ENCODE peak calls at places on chromosomes 1 and 21, in ten cellular contexts. N is CD8-positive, alpha-beta memory T cell; A is mucosa of descending colon; C is adipocyte; K is fibroblast of lung; S is upper lobe of right lung; W is small intestine; Q is left lung; V is Karpas-422; I is heart left ventricle. R is an unnamed sample.

GRCh38 chr21:44789880-44790279 is 11.7 kb downstream of the UBE2G2 start:
- DNase-seq in N (no peak), A (no peak), C (peak; percentile 17), K (no peak), S (no peak), W (no peak), Q (no peak), V (peak; percentile 59), I (no peak), R (no peak)

GRCh38 chr1:26998319-26999300 is 5.1 kb downstream of the TRNP1 start:
- DNase-seq in N (no peak), A (no peak), C (peak; percentile 53), K (peak; percentile 55), S (no peak), W (no peak), Q (no peak), V (no peak), I (no peak), R (no peak)

GRCh38 chr1:232221790-232222499 is 408.0 kb downstream of the SIPA1L2 start:
- DNase-seq in N (no peak), A (no peak), C (peak; percentile 19), K (no peak), S (no peak), W (no peak), Q (no peak), V (no peak), I (no peak), R (no peak)

GRCh38 chr1:84620720-84621313 is 46.6 kb upstream of the CTBS start:
- DNase-seq in N (peak; percentile 70), A (peak; percentile 89), C (peak; percentile 75), K (peak; percentile 72), S (peak; percentile 89), W (peak; percentile 77), Q (peak; percentile 96), V (peak; percentile 91), I (peak; percentile 75), R (peak; percentile 80)

GRCh38 chr1:62438163-62438562 is 1.3 kb downstream of the USP1 start:
- DNase-seq in N (no peak), A (no peak), C (peak; percentile 50), K (peak; percentile 17), S (no peak), W (peak; percentile 27), Q (no peak), V (peak; percentile 59), I (no peak), R (no peak)

GRCh38 chr1:39898648-39899603 is 2.8 kb downstream of the MYCL start:
- DNase-seq in N (no peak), A (no peak), C (peak; percentile 24), K (peak; percentile 66), S (no peak), W (peak; percentile 80), Q (no peak), V (peak; percentile 82), I (no peak), R (peak; percentile 94)

GRCh38 chr1:35925741-35926140 is 5.2 kb upstream of the AGO3 start:
- DNase-seq in N (no peak), A (no peak), C (peak; percentile 64), K (peak; percentile 72), S (no peak), W (no peak), Q (no peak), V (no peak), I (peak; percentile 55), R (no peak)

GRCh38 chr1:191155178-191155577 is 677.5 kb upstream of the BRINP3 start:
- DNase-seq in N (no peak), A (no peak), C (no peak), K (no peak), S (no peak), W (no peak), Q (no peak), V (no peak), I (no peak), R (no peak)

GRCh38 chr1:61395156-61395555 is 312.8 kb downstream of the NFIA start:
- DNase-seq in N (no peak), A (no peak), C (peak; percentile 39), K (peak; percentile 44), S (no peak), W (no peak), Q (no peak), V (no peak), I (no peak), R (no peak)

GRCh38 chr1:2788506-2789163 is 12.9 kb downstream of the TTC34 start:
- DNase-seq in N (no peak), A (no peak), C (no peak), K (no peak), S (peak; percentile 44), W (no peak), Q (peak; percentile 51), V (no peak), I (no peak), R (no peak)

GRCh38 chr1:95323117-95323516 is 89.1 kb downstream of the RWDD3 start:
- DNase-seq in N (no peak), A (no peak), C (no peak), K (peak; percentile 11), S (no peak), W (no peak), Q (no peak), V (no peak), I (no peak), R (no peak)

GRCh38 chr1:18580087-18580486 is 50.6 kb upstream of the PAX7 start:
- DNase-seq in N (no peak), A (no peak), C (no peak), K (no peak), S (no peak), W (no peak), Q (no peak), V (no peak), I (no peak), R (no peak)

GRCh38 chr1:81702903-81703302 is 97.8 kb upstream of the ADGRL2 start:
- DNase-seq in N (no peak), A (no peak), C (peak; percentile 92), K (peak; percentile 96), S (no peak), W (no peak), Q (no peak), V (no peak), I (no peak), R (no peak)

GRCh38 chr1:156656779-156657160 is 14.9 kb downstream of the BCAN start:
- DNase-seq in N (no peak), A (no peak), C (no peak), K (peak; percentile 51), S (no peak), W (no peak), Q (no peak), V (no peak), I (no peak), R (no peak)

GRCh38 chr1:1179339-1179982 is 5.8 kb downstream of the TTLL10 start:
- DNase-seq in N (peak; percentile 0), A (peak; percentile 22), C (no peak), K (no peak), S (no peak), W (no peak), Q (peak; percentile 73), V (no peak), I (peak; percentile 21), R (no peak)

GRCh38 chr1:98662354-98662665 is 789 bp downstream of the SNX7 start:
- DNase-seq in N (no peak), A (no peak), C (no peak), K (peak; percentile 72), S (no peak), W (no peak), Q (no peak), V (no peak), I (no peak), R (no peak)

GRCh38 chr1:21673277-21673780 is 4.2 kb upstream of the RAP1GAP start:
- DNase-seq in N (no peak), A (peak; percentile 46), C (peak; percentile 40), K (peak; percentile 78), S (peak; percentile 88), W (no peak), Q (no peak), V (no peak), I (peak; percentile 83), R (no peak)

GRCh38 chr1:248366609-248367008 is 5.1 kb downstream of the OR2T4 start:
- DNase-seq in N (no peak), A (no peak), C (no peak), K (no peak), S (no peak), W (no peak), Q (no peak), V (no peak), I (no peak), R (no peak)
- H3K9me3 ChIP-seq in N (no peaks in the 10 kb centered on the region), A (peaks cover 44% of the 10 kb centered on the region), C (peaks cover 9% of the 10 kb centered on the region), K (no peaks in the 10 kb centered on the region), S (no peaks in the 10 kb centered on the region), W (peaks cover 3% of the 10 kb centered on the region), Q (peaks cover 2% of the 10 kb centered on the region), V (no peaks in the 10 kb centered on the region), I (no peaks in the 10 kb centered on the region), R (no peaks in the 10 kb centered on the region)

DNA sequence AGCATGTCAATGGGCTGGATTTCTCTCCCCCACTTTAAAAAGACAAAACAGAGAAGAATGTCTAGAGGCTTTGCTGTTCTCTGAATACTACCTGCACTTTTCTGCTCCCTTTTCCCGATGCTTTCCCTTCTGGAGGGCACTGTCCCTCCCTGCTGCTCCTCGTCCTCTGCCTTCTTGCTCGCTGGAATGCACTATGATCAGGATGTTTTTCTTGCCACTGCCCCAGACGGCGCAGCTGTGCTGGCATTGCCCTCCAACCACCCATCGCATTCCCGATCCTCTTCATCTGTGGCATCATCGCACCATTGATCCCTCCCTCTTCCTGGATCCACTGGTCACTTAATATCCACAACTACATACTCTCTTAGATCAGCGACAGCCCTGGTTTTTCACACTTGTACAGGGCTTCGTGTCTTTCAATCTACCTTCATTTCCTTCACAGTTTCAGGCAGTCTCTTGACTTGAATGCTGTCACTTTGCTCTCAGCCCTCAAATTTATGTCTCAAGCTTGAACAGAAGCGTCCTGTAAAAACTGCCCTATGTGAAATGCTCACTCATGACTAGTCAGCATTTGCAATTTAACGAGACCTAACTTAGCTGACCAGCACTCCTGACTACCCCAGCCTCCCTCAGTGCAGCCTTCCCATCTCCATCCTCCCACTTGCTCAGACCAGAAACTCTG is 3.5 kb upstream of the OR11L1 start:
- DNase-seq in N (no peak), A (no peak), C (no peak), K (no peak), S (no peak), W (no peak), Q (no peak), V (no peak), I (no peak), R (no peak)
- H3K9me3 ChIP-seq in N (no peaks in the 10 kb centered on the region), A (no peaks in the 10 kb centered on the region), C (no peaks in the 10 kb centered on the region), K (no peaks in the 10 kb centered on the region), S (no peaks in the 10 kb centered on the region), W (no peaks in the 10 kb centered on the region), Q (no peaks in the 10 kb centered on the region), V (no peaks in the 10 kb centered on the region), I (no peaks in the 10 kb centered on the region), R (no peaks in the 10 kb centered on the region)

DNA sequence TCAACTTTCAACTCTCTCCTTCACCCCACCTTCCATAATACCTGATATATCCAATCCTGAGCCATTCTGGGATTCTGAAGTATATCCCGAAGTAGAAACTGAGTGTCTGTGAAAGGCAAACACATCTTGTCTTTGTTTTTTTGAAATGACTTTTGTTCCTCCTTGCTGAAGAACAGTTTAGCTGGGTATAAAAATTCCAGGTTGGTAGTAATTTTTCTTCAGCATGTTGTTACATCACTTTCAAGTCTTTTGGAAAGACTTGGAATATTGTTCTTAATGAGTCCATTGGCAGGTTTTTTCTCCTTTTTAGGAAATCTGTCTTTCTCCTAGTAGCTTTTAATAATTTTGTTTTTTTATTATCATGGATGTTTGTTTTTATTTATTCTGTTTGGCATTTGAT is 32.7 kb downstream of the CRYAA start:
- DNase-seq in N (no peak), A (no peak), C (no peak), K (no peak), S (no peak), W (no peak), Q (no peak), V (no peak), I (no peak), R (no peak)
- H3K9me3 ChIP-seq in N (no peaks in the 10 kb centered on the region), A (peaks cover 20% of the 10 kb centered on the region), C (peaks cover 32% of the 10 kb centered on the region), K (no peaks in the 10 kb centered on the region), S (peaks cover 5% of the 10 kb centered on the region), W (peaks cover 2% of the 10 kb centered on the region), Q (peaks cover 25% of the 10 kb centered on the region), V (peaks cover 36% of the 10 kb centered on the region), I (peaks cover 4% of the 10 kb centered on the region), R (peaks cover 40% of the 10 kb centered on the region)

GRCh38 chr1:217891966-217892365 is 260.8 kb downstream of the SPATA17 start:
- DNase-seq in N (no peak), A (no peak), C (no peak), K (no peak), S (no peak), W (no peak), Q (no peak), V (no peak), I (no peak), R (no peak)
- H3K9me3 ChIP-seq in N (no peaks in the 10 kb centered on the region), A (no peaks in the 10 kb centered on the region), C (no peaks in the 10 kb centered on the region), K (no peaks in the 10 kb centered on the region), S (peaks cover 2% of the 10 kb centered on the region), W (no peaks in the 10 kb centered on the region), Q (no peaks in the 10 kb centered on the region), V (no peaks in the 10 kb centered on the region), I (no peaks in the 10 kb centered on the region), R (no peaks in the 10 kb centered on the region)